ENCODE peak calls at places on chromosomes 3 and 15, in four cellular contexts. One of them, this sample, is unnamed.
A peak's percentile ranks its signal among the peaks of the same experiment; 100 is the strongest.

GRCh38 chr3:122921791-122922651 is 105.5 kb downstream of the SEMA5B start:
- DNase-seq in activated CD8-positive, alpha-beta memory T cell treated with anti-CD3 and anti-CD28 coated beads, Interleukin-2, amount 10 ng/mL, durations not matched to agents 7 days and 5 days: peak; percentile 56
- DNase-seq in HCT116: no peak
- DNase-seq in mesothelial cell of epicardium: no peak
- DNase-seq in this sample: peak; percentile 65

GRCh38 chr3:23459437-23459836 is 256.3 kb downstream of the UBE2E2 start:
- DNase-seq in mesothelial cell of epicardium: no peak
- DNase-seq in HCT116: no peak
- DNase-seq in activated CD8-positive, alpha-beta memory T cell treated with anti-CD3 and anti-CD28 coated beads, Interleukin-2, amount 10 ng/mL, durations not matched to agents 7 days and 5 days: no peak
- DNase-seq in this sample: no peak

GRCh38 chr3:135706758-135707375 is 258.7 kb upstream of the PPP2R3A start:
- DNase-seq in mesothelial cell of epicardium: no peak
- DNase-seq in HCT116: no peak
- DNase-seq in activated CD8-positive, alpha-beta memory T cell treated with anti-CD3 and anti-CD28 coated beads, Interleukin-2, amount 10 ng/mL, durations not matched to agents 7 days and 5 days: no peak
- DNase-seq in this sample: no peak

GRCh38 chr3:87435926-87436630 is 159.7 kb upstream of the POU1F1 start:
- DNase-seq in activated CD8-positive, alpha-beta memory T cell treated with anti-CD3 and anti-CD28 coated beads, Interleukin-2, amount 10 ng/mL, durations not matched to agents 7 days and 5 days: no peak
- DNase-seq in mesothelial cell of epicardium: no peak
- DNase-seq in HCT116: no peak
- DNase-seq in this sample: no peak

GRCh38 chr3:190446492-190447301 is 3.0 kb downstream of the TMEM207 start:
- DNase-seq in activated CD8-positive, alpha-beta memory T cell treated with anti-CD3 and anti-CD28 coated beads, Interleukin-2, amount 10 ng/mL, durations not matched to agents 7 days and 5 days: no peak
- DNase-seq in HCT116: no peak
- DNase-seq in mesothelial cell of epicardium: no peak
- DNase-seq in this sample: no peak

GRCh38 chr15:66931768-66932633 is 133.4 kb upstream of the SMAD3 start:
- DNase-seq in activated CD8-positive, alpha-beta memory T cell treated with anti-CD3 and anti-CD28 coated beads, Interleukin-2, amount 10 ng/mL, durations not matched to agents 7 days and 5 days: no peak
- DNase-seq in mesothelial cell of epicardium: no peak
- DNase-seq in HCT116: peak; percentile 52
- DNase-seq in this sample: no peak

GRCh38 chr3:190676477-190676876 is 162.6 kb downstream of the IL1RAP start:
- DNase-seq in activated CD8-positive, alpha-beta memory T cell treated with anti-CD3 and anti-CD28 coated beads, Interleukin-2, amount 10 ng/mL, durations not matched to agents 7 days and 5 days: no peak
- DNase-seq in mesothelial cell of epicardium: no peak
- DNase-seq in HCT116: no peak
- DNase-seq in this sample: no peak

GRCh38 chr15:97977734-97978133 is 17.2 kb downstream of the ARRDC4 start:
- DNase-seq in mesothelial cell of epicardium: no peak
- DNase-seq in activated CD8-positive, alpha-beta memory T cell treated with anti-CD3 and anti-CD28 coated beads, Interleukin-2, amount 10 ng/mL, durations not matched to agents 7 days and 5 days: no peak
- DNase-seq in HCT116: no peak
- DNase-seq in this sample: no peak

GRCh38 chr3:124037332-124037731 is 45.4 kb upstream of the ROPN1 start:
- DNase-seq in mesothelial cell of epicardium: no peak
- DNase-seq in HCT116: no peak
- DNase-seq in activated CD8-positive, alpha-beta memory T cell treated with anti-CD3 and anti-CD28 coated beads, Interleukin-2, amount 10 ng/mL, durations not matched to agents 7 days and 5 days: no peak
- DNase-seq in this sample: no peak

GRCh38 chr3:59245879-59246501 is 196.2 kb upstream of the CFAP20DC start:
- DNase-seq in mesothelial cell of epicardium: no peak
- DNase-seq in activated CD8-positive, alpha-beta memory T cell treated with anti-CD3 and anti-CD28 coated beads, Interleukin-2, amount 10 ng/mL, durations not matched to agents 7 days and 5 days: no peak
- DNase-seq in HCT116: no peak
- DNase-seq in this sample: no peak

GRCh38 chr15:70504305-70504951 is 258.9 kb downstream of the UACA start:
- DNase-seq in HCT116: no peak
- DNase-seq in mesothelial cell of epicardium: no peak
- DNase-seq in activated CD8-positive, alpha-beta memory T cell treated with anti-CD3 and anti-CD28 coated beads, Interleukin-2, amount 10 ng/mL, durations not matched to agents 7 days and 5 days: peak; percentile 56
- DNase-seq in this sample: peak; percentile 62

GRCh38 chr15:56919708-56920637 is 1.5 kb downstream of the TCF12 start:
- DNase-seq in mesothelial cell of epicardium: peak; percentile 56
- DNase-seq in HCT116: no peak
- DNase-seq in activated CD8-positive, alpha-beta memory T cell treated with anti-CD3 and anti-CD28 coated beads, Interleukin-2, amount 10 ng/mL, durations not matched to agents 7 days and 5 days: peak; percentile 46
- DNase-seq in this sample: peak; percentile 45

GRCh38 chr3:144033235-144033579 is 61.6 kb downstream of the DIPK2A start:
- DNase-seq in HCT116: no peak
- DNase-seq in mesothelial cell of epicardium: no peak
- DNase-seq in activated CD8-positive, alpha-beta memory T cell treated with anti-CD3 and anti-CD28 coated beads, Interleukin-2, amount 10 ng/mL, durations not matched to agents 7 days and 5 days: no peak
- DNase-seq in this sample: no peak

GRCh38 chr3:111662012-111662411 is 66.9 kb upstream of the ZBED2 start:
- DNase-seq in mesothelial cell of epicardium: no peak
- DNase-seq in HCT116: no peak
- DNase-seq in activated CD8-positive, alpha-beta memory T cell treated with anti-CD3 and anti-CD28 coated beads, Interleukin-2, amount 10 ng/mL, durations not matched to agents 7 days and 5 days: no peak
- DNase-seq in this sample: no peak

GRCh38 chr3:155891341-155891740 is 20.9 kb downstream of the GMPS start:
- DNase-seq in activated CD8-positive, alpha-beta memory T cell treated with anti-CD3 and anti-CD28 coated beads, Interleukin-2, amount 10 ng/mL, durations not matched to agents 7 days and 5 days: no peak
- DNase-seq in mesothelial cell of epicardium: no peak
- DNase-seq in HCT116: no peak
- DNase-seq in this sample: no peak

GRCh38 chr15:31254431-31255175 is 72.0 kb upstream of the KLF13 start:
- DNase-seq in HCT116: no peak
- DNase-seq in activated CD8-positive, alpha-beta memory T cell treated with anti-CD3 and anti-CD28 coated beads, Interleukin-2, amount 10 ng/mL, durations not matched to agents 7 days and 5 days: no peak
- DNase-seq in mesothelial cell of epicardium: no peak
- DNase-seq in this sample: no peak

GRCh38 chr3:174193559-174193958 is 665.6 kb upstream of the NAALADL2 start:
- DNase-seq in mesothelial cell of epicardium: no peak
- DNase-seq in HCT116: no peak
- DNase-seq in activated CD8-positive, alpha-beta memory T cell treated with anti-CD3 and anti-CD28 coated beads, Interleukin-2, amount 10 ng/mL, durations not matched to agents 7 days and 5 days: no peak
- DNase-seq in this sample: no peak

GRCh38 chr3:31762016-31762764 is 218.9 kb downstream of the OSBPL10 start:
- DNase-seq in mesothelial cell of epicardium: no peak
- DNase-seq in activated CD8-positive, alpha-beta memory T cell treated with anti-CD3 and anti-CD28 coated beads, Interleukin-2, amount 10 ng/mL, durations not matched to agents 7 days and 5 days: no peak
- DNase-seq in HCT116: no peak
- DNase-seq in this sample: no peak

GRCh38 chr3:196867155-196867506 is 589 bp upstream of the SENP5 start:
- DNase-seq in mesothelial cell of epicardium: no peak
- DNase-seq in activated CD8-positive, alpha-beta memory T cell treated with anti-CD3 and anti-CD28 coated beads, Interleukin-2, amount 10 ng/mL, durations not matched to agents 7 days and 5 days: no peak
- DNase-seq in HCT116: no peak
- DNase-seq in this sample: no peak

GRCh38 chr15:58701376-58701775 is 48.1 kb downstream of the ADAM10 start:
- DNase-seq in HCT116: no peak
- DNase-seq in mesothelial cell of epicardium: no peak
- DNase-seq in activated CD8-positive, alpha-beta memory T cell treated with anti-CD3 and anti-CD28 coated beads, Interleukin-2, amount 10 ng/mL, durations not matched to agents 7 days and 5 days: no peak
- DNase-seq in this sample: no peak

GRCh38 chr15:38876621-38877020 is 312.0 kb upstream of the RASGRP1 start:
- DNase-seq in HCT116: no peak
- DNase-seq in activated CD8-positive, alpha-beta memory T cell treated with anti-CD3 and anti-CD28 coated beads, Interleukin-2, amount 10 ng/mL, durations not matched to agents 7 days and 5 days: no peak
- DNase-seq in mesothelial cell of epicardium: no peak
- DNase-seq in this sample: no peak

GRCh38 chr3:195903950-195904290 is 4.4 kb downstream of the TNK2 start:
- DNase-seq in mesothelial cell of epicardium: no peak
- DNase-seq in activated CD8-positive, alpha-beta memory T cell treated with anti-CD3 and anti-CD28 coated beads, Interleukin-2, amount 10 ng/mL, durations not matched to agents 7 days and 5 days: no peak
- DNase-seq in HCT116: no peak
- DNase-seq in this sample: no peak

GRCh38 chr15:45314960-45315359 is 62.9 kb downstream of the SLC28A2 start:
- DNase-seq in activated CD8-positive, alpha-beta memory T cell treated with anti-CD3 and anti-CD28 coated beads, Interleukin-2, amount 10 ng/mL, durations not matched to agents 7 days and 5 days: peak; percentile 42
- DNase-seq in mesothelial cell of epicardium: no peak
- DNase-seq in HCT116: no peak
- DNase-seq in this sample: peak; percentile 7